ENCODE peak calls at places on chromosomes 7 and 10, in four cellular contexts. M, G, H and Y are unnamed samples.

GRCh38 chr10:69761320-69761719 is 40.4 kb upstream of the COL13A1 start:
- DNase-seq in M (no peak), G (no peak), H (no peak), Y (no peak)

GRCh38 chr10:107144490-107144889 is 20.0 kb downstream of the SORCS1 start:
- DNase-seq in M (no peak), G (no peak), H (no peak), Y (no peak)

GRCh38 chr7:17534348-17534747 is 235.9 kb downstream of the AHR start:
- DNase-seq in M (no peak), G (no peak), H (no peak), Y (no peak)

GRCh38 chr10:108187396-108188012 is 1023.0 kb upstream of the SORCS1 start:
- DNase-seq in M (no peak), G (no peak), H (no peak), Y (no peak)

GRCh38 chr10:31340343-31340742 is 21.3 kb downstream of the ZEB1 start:
- DNase-seq in M (no peak), G (no peak), H (no peak), Y (no peak)

GRCh38 chr7:34756025-34756437 is 98.0 kb downstream of the NPSR1 start:
- DNase-seq in M (no peak), G (no peak), H (no peak), Y (no peak)

GRCh38 chr7:158362912-158363905 is 224.4 kb downstream of the PTPRN2 start:
- DNase-seq in M (no peak), G (no peak), H (no peak), Y (no peak)

GRCh38 chr10:60853672-60854071 is 75.4 kb downstream of the CDK1 start:
- DNase-seq in M (no peak), G (no peak), H (no peak), Y (no peak)

GRCh38 chr10:11325817-11326216 is 285.6 kb downstream of the USP6NL start:
- DNase-seq in M (no peak), G (no peak), H (no peak), Y (no peak)

GRCh38 chr10:88525371-88526079 is 57.6 kb downstream of the RNLS start:
- DNase-seq in M (no peak), G (no peak), H (no peak), Y (peak; percentile 61)

GRCh38 chr10:77087406-77087805 is 550.2 kb downstream of the KCNMA1 start:
- DNase-seq in M (no peak), G (no peak), H (no peak), Y (no peak)

GRCh38 chr10:43299579-43299978 is 32.7 kb upstream of the RASGEF1A start:
- DNase-seq in M (no peak), G (no peak), H (no peak), Y (no peak)

GRCh38 chr7:107427462-107427861 is 42.4 kb upstream of the GPR22 start:
- DNase-seq in M (peak; percentile 11), G (no peak), H (peak; percentile 25), Y (no peak)

GRCh38 chr10:58137813-58138212 is 129.9 kb downstream of the IPMK start:
- DNase-seq in M (no peak), G (no peak), H (no peak), Y (no peak)

GRCh38 chr7:66766041-66766440 is 25.5 kb downstream of the RABGEF1 start:
- DNase-seq in M (no peak), G (no peak), H (no peak), Y (no peak)

GRCh38 chr7:2617710-2617975 is 14.1 kb upstream of the TTYH3 start:
- DNase-seq in M (no peak), G (no peak), H (peak; percentile 50), Y (no peak)

GRCh38 chr7:111098011-111098925 is 7.3 kb downstream of the LRRN3 start:
- DNase-seq in M (peak; percentile 10), G (peak; percentile 31), H (peak; percentile 17), Y (no peak)

GRCh38 chr7:28484276-28484675 is 72.0 kb downstream of the CREB5 start:
- DNase-seq in M (no peak), G (no peak), H (no peak), Y (no peak)

GRCh38 chr7:28480595-28480994 is 68.3 kb downstream of the CREB5 start:
- DNase-seq in M (no peak), G (no peak), H (no peak), Y (no peak)

GRCh38 chr7:28481131-28481926 is 69.0 kb downstream of the CREB5 start:
- DNase-seq in M (no peak), G (no peak), H (no peak), Y (no peak)

GRCh38 chr7:28483868-28484267 is 71.5 kb downstream of the CREB5 start:
- DNase-seq in M (no peak), G (no peak), H (no peak), Y (no peak)

DNA sequence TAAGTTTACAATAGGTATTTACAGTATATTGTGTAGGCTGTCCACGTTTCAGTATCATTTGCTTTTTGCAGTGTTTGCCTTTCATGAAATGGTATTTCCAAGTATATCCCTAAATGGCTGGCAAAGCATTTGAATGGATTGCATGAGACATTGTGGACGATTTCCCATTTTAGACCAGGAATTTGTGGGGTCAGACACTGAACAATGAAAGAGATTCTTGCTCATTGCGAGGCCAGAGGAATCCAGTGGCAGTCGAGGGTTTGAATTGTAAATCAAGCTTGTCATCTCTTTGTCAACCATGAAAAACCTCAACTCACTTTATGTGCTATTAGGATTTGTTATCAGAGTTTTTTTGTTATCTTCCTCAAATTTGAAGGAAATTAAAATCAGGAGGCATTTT is 70.8 kb downstream of the CREB5 start:
- DNase-seq in M (no peak), G (no peak), H (no peak), Y (no peak)
- H3K4me1 ChIP-seq in M (no peaks in the 10 kb centered on the region), G (no peaks in the 10 kb centered on the region), H (peaks cover 23% of the 10 kb centered on the region), Y (no peaks in the 10 kb centered on the region)

GRCh38 chr7:121385056-121385799 is 10.9 kb downstream of the FAM3C start:
- DNase-seq in M (no peak), G (no peak), H (no peak), Y (no peak)
- H3K4me1 ChIP-seq in M (peaks cover 24% of the 10 kb centered on the region), G (peaks cover 28% of the 10 kb centered on the region), H (peaks cover 52% of the 10 kb centered on the region), Y (peaks cover 5% of the 10 kb centered on the region)

DNA sequence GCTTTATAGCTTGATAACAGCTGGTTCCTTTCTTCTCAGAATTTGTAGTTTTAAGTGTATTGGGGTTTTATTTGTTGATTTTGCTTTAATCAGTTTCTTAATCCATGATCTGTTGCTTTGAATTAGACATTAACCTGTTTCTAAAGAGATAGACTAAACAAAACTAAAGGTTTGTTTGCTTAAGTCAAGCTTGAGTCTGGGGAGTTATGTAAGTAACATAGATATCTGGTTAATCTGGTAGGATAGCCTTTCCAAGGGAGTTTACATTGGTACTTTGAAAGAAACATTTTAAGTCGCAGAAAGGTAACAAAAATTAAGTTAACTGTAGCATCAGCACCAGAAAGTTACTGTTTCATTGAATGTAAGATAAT is 5.4 kb downstream of the PPP2R2D start:
- DNase-seq in M (no peak), G (no peak), H (no peak), Y (no peak)
- H3K4me1 ChIP-seq in M (peaks cover 59% of the 10 kb centered on the region), G (peaks cover 17% of the 10 kb centered on the region), H (peaks cover 100% of the 10 kb centered on the region), Y (peaks cover 17% of the 10 kb centered on the region)

DNA sequence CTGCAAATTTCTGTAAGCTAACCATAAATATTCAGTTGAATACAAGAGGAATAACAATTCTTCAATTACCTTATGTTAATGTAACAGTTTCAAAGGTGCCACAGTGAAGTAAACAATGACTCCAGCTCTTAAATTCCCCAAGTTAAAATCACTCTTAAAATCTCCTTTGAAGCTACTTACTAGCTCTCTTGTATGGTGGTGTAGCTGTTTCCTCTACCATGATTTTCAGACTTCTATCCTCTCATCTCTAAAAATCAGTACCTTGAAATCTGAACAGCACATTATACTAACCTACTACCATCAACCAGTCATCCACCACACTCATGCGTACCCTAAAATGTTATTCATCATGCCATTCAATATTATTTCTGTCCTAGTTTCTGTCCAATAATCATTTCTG is 29.6 kb downstream of the JMJD1C start:
- DNase-seq in M (no peak), G (no peak), H (no peak), Y (no peak)
- H3K4me1 ChIP-seq in M (peaks cover 31% of the 10 kb centered on the region), G (peaks cover 19% of the 10 kb centered on the region), H (peaks cover 92% of the 10 kb centered on the region), Y (peaks cover 6% of the 10 kb centered on the region)